ENCODE peak calls at places on chromosomes 12 and 14, in ten cellular contexts. W is H9, I is tibial artery, B is memory B cell, A is NCI-H1092 treated with DMSO at 0.1 percent for 48 hours, J is AG08395, P is Caki2, S is HEK293T, H is NCI-H2107, U is GM12892. N is an unnamed sample.

GRCh38 chr14:69077841-69078240 is 75.1 kb downstream of the DCAF5 start:
- DNase-seq in H (no peak), P (peak), W (no peak), A (no peak), I (no peak), S (no peak), J (peak), U (no peak), B (no peak), N (peak)

GRCh38 chr12:66898700-66899469 is 220.0 kb upstream of the GRIP1 start:
- DNase-seq in I (no peak), B (no peak), H (no peak), P (no peak), U (no peak), J (no peak), S (peak), W (no peak), A (peak), N (no peak)

GRCh38 chr14:102063808-102064429 is 22.9 kb downstream of the HSP90AA1 start:
- DNase-seq in P (no peak), H (no peak), W (no peak), B (no peak), I (no peak), A (no peak), U (no peak), J (no peak), S (no peak), N (no peak)

GRCh38 chr14:54529811-54530210 is 20.1 kb downstream of the CGRRF1 start:
- DNase-seq in U (no peak), W (no peak), H (no peak), I (no peak), A (no peak), B (no peak), S (no peak), P (no peak), J (no peak), N (peak)

GRCh38 chr12:2641761-2642160 is 153.0 kb upstream of the FKBP4 start:
- DNase-seq in J (no peak), H (no peak), B (no peak), A (no peak), P (no peak), W (no peak), I (peak), U (no peak), S (no peak), N (no peak)

GRCh38 chr12:48810817-48811453 is 7.4 kb upstream of the CACNB3 start:
- DNase-seq in P (no peak), B (no peak), I (no peak), W (no peak), U (no peak), J (peak), H (no peak), A (no peak), S (no peak), N (peak)

GRCh38 chr12:75603475-75603874 is 92.1 kb upstream of the KRR1 start:
- DNase-seq in S (no peak), I (no peak), J (peak), A (no peak), P (no peak), U (no peak), B (no peak), H (no peak), W (no peak), N (peak)

GRCh38 chr12:85874064-85874463 is at the start of gene NTS:
- DNase-seq in J (no peak), A (no peak), S (no peak), B (no peak), W (peak), I (no peak), U (no peak), P (no peak), H (no peak), N (peak)

GRCh38 chr14:69355955-69356321 is 42.2 kb downstream of the ERH start:
- DNase-seq in S (no peak), A (no peak), B (no peak), U (no peak), H (no peak), P (no peak), J (peak), W (no peak), I (peak), N (peak)

GRCh38 chr12:4870423-4870822 is 39.3 kb upstream of the KCNA1 start:
- DNase-seq in U (no peak), A (no peak), B (no peak), I (no peak), H (no peak), P (no peak), S (no peak), W (no peak), J (no peak), N (no peak)

GRCh38 chr12:109291531-109292341 is 17.3 kb downstream of the FOXN4 start:
- DNase-seq in P (peak), S (no peak), U (no peak), B (no peak), J (peak), W (peak), H (peak), I (peak), A (peak), N (peak)

GRCh38 chr14:84482256-84483071 is 1047.5 kb upstream of the FLRT2 start:
- DNase-seq in U (no peak), J (peak), P (no peak), W (no peak), A (no peak), S (no peak), B (no peak), H (no peak), I (no peak), N (peak)

GRCh38 chr12:40105265-40105514 is 691 bp downstream of the SLC2A13 start:
- DNase-seq in U (no peak), H (no peak), B (no peak), I (peak), P (no peak), J (no peak), A (no peak), W (no peak), S (no peak), N (no peak)

GRCh38 chr14:99731536-99732435 is 47.7 kb downstream of the CYP46A1 start:
- DNase-seq in P (no peak), W (peak), U (no peak), B (no peak), I (no peak), S (no peak), H (no peak), J (no peak), A (no peak), N (no peak)

GRCh38 chr12:12350868-12351463 is 924 bp upstream of the MANSC1 start:
- DNase-seq in P (peak), A (no peak), S (no peak), U (no peak), J (no peak), H (no peak), I (no peak), B (no peak), W (no peak), N (no peak)

GRCh38 chr12:292186-292585 is 29.6 kb upstream of the SLC6A13 start:
- DNase-seq in S (no peak), W (no peak), I (no peak), U (no peak), J (peak), B (no peak), H (no peak), P (no peak), A (no peak), N (no peak)

GRCh38 chr12:58915634-58916033 is 4.7 kb downstream of the LRIG3 start:
- DNase-seq in B (no peak), P (no peak), J (peak), H (no peak), W (no peak), I (no peak), U (no peak), A (peak), S (no peak), N (peak)

GRCh38 chr14:90717916-90718315 is 98.3 kb downstream of the TTC7B start:
- DNase-seq in U (no peak), P (no peak), H (no peak), W (no peak), I (no peak), A (no peak), S (no peak), B (no peak), J (peak), N (peak)

GRCh38 chr12:44858456-44858855 is 17.7 kb downstream of the NELL2 start:
- DNase-seq in P (no peak), B (no peak), I (no peak), W (no peak), U (no peak), J (no peak), A (no peak), S (no peak), H (no peak), N (no peak)

GRCh38 chr14:62532186-62532585 is 513.1 kb downstream of the KCNH5 start:
- DNase-seq in A (no peak), S (no peak), W (no peak), H (no peak), P (no peak), B (no peak), J (no peak), I (no peak), U (no peak), N (peak)

GRCh38 chr14:23154876-23155587 is 28.4 kb downstream of the SLC7A8 start:
- DNase-seq in J (peak), A (no peak), I (peak), W (peak), H (no peak), U (no peak), B (no peak), S (no peak), P (peak), N (peak)

GRCh38 chr12:52454411-52455201 is 2.7 kb upstream of the KRT6B start:
- DNase-seq in I (no peak), W (no peak), A (no peak), U (no peak), B (no peak), H (no peak), J (no peak), S (no peak), P (no peak), N (peak)

GRCh38 chr12:7806863-7807487 is 17.8 kb downstream of the NANOG start:
- DNase-seq in W (peak), U (peak), A (peak), I (peak), S (peak), J (peak), B (peak), P (peak), H (no peak), N (peak)

GRCh38 chr12:72570601-72571000 is 298.4 kb downstream of the TRHDE start:
- DNase-seq in B (no peak), U (no peak), I (peak), P (no peak), W (peak), S (peak), A (no peak), J (no peak), H (no peak), N (no peak)

N was measured in cardiac fibroblast.